ENCODE peak calls at places on chromosomes 16 and 17, in ten cellular contexts. T, U, G, Q, C, A, R, V, F and X are unnamed samples. For H3K27me3, the result is how much of the 10 kb centered on the place peaks cover.

GRCh38 chr17:61551255-61551742 is 39.7 kb downstream of the NACA2 start:
- DNase-seq in V (no peak), C (no peak), T (peak), G (no peak), A (peak), Q (no peak), R (no peak), F (no peak), U (no peak), X (no peak)

GRCh38 chr17:50586421-50587247 is 26.1 kb downstream of the CACNA1G start:
- DNase-seq in Q (no peak), G (no peak), U (no peak), A (no peak), R (no peak), T (no peak), C (no peak), F (no peak), V (no peak), X (no peak)

GRCh38 chr17:55571095-55571494 is 59.8 kb upstream of the SMIM36 start:
- DNase-seq in C (no peak), Q (no peak), V (no peak), T (no peak), F (no peak), U (no peak), R (no peak), A (no peak), G (no peak), X (no peak)

GRCh38 chr17:42118545-42118944 is 2.6 kb downstream of the KAT2A start:
- DNase-seq in G (no peak), Q (peak), A (peak), F (no peak), T (peak), C (no peak), U (no peak), V (no peak), R (peak), X (no peak)

GRCh38 chr17:34275881-34276280 is 5.9 kb downstream of the CCL7 start:
- DNase-seq in Q (no peak), G (no peak), T (no peak), U (no peak), V (no peak), F (no peak), A (no peak), R (no peak), C (no peak), X (peak)

GRCh38 chr17:36812762-36813161 is 124.5 kb upstream of the LHX1 start:
- DNase-seq in G (no peak), F (no peak), T (no peak), R (no peak), C (no peak), A (peak), U (no peak), Q (no peak), V (no peak), X (no peak)

GRCh38 chr17:45128331-45128730 is 4.0 kb downstream of the PLCD3 start:
- DNase-seq in V (peak), U (no peak), A (no peak), C (no peak), Q (no peak), F (no peak), R (no peak), T (no peak), G (no peak), X (no peak)

GRCh38 chr16:1237990-1238389 is 2.5 kb upstream of the TPSAB1 start:
- DNase-seq in R (no peak), V (peak), Q (no peak), T (no peak), A (no peak), F (no peak), U (no peak), G (no peak), C (no peak), X (no peak)

GRCh38 chr16:83870830-83871229 is 28.1 kb upstream of the MLYCD start:
- DNase-seq in A (no peak), F (no peak), T (no peak), V (no peak), R (no peak), C (no peak), G (no peak), Q (no peak), U (no peak), X (no peak)

GRCh38 chr16:83363521-83363920 is 444.3 kb upstream of the HSBP1 start:
- DNase-seq in T (no peak), R (no peak), C (no peak), A (no peak), Q (no peak), U (no peak), V (no peak), F (no peak), G (no peak), X (no peak)

GRCh38 chr17:4554441-4554996 is 665 bp downstream of the MYBBP1A start:
- DNase-seq in R (no peak), V (peak), U (peak), A (no peak), F (peak), Q (no peak), G (no peak), T (no peak), C (no peak), X (no peak)

GRCh38 chr17:59830007-59830630 is 62.6 kb downstream of the TUBD1 start:
- DNase-seq in F (no peak), R (no peak), T (no peak), V (no peak), Q (no peak), U (no peak), A (no peak), G (no peak), C (peak), X (peak)

GRCh38 chr16:82660966-82661365 is 34.2 kb downstream of the CDH13 start:
- DNase-seq in C (no peak), A (no peak), Q (no peak), R (no peak), G (no peak), F (no peak), T (no peak), U (no peak), V (no peak), X (no peak)

GRCh38 chr16:970766-971581 is at the start of gene LMF1:
- DNase-seq in V (peak), T (peak), Q (peak), F (peak), G (peak), C (peak), A (peak), R (peak), U (peak), X (peak)

GRCh38 chr17:56658648-56659047 is 65.1 kb downstream of the NOG start:
- DNase-seq in U (no peak), A (no peak), Q (no peak), C (no peak), V (no peak), T (no peak), G (no peak), F (no peak), R (no peak), X (no peak)

GRCh38 chr17:39702901-39703893 is 3.3 kb downstream of the ERBB2 start:
- DNase-seq in C (no peak), T (no peak), G (no peak), A (no peak), Q (no peak), U (peak), R (no peak), V (no peak), F (no peak), X (no peak)

GRCh38 chr17:70563301-70563820 is 394.0 kb downstream of the KCNJ2 start:
- DNase-seq in F (no peak), C (peak), Q (no peak), V (no peak), R (no peak), U (no peak), T (no peak), G (no peak), A (no peak), X (no peak)

GRCh38 chr16:15667091-15667742 is 17.2 kb downstream of the NDE1 start:
- DNase-seq in C (no peak), Q (no peak), T (no peak), A (no peak), R (no peak), V (no peak), G (no peak), F (no peak), U (no peak), X (no peak)

GRCh38 chr17:5123343-5124124 is 7.7 kb downstream of the USP6 start:
- DNase-seq in C (peak), U (peak), A (no peak), V (peak), Q (no peak), T (no peak), G (no peak), F (peak), R (peak), X (no peak)

GRCh38 chr16:68508641-68509240 is 30.4 kb upstream of the ZFP90 start:
- DNase-seq in T (no peak), R (no peak), G (no peak), V (no peak), U (no peak), A (no peak), Q (no peak), F (no peak), C (no peak), X (no peak)

GRCh38 chr17:56392274-56392673 is 201.2 kb upstream of the NOG start:
- DNase-seq in G (no peak), R (no peak), F (no peak), Q (no peak), A (no peak), C (no peak), U (no peak), T (no peak), V (no peak), X (no peak)

GRCh38 chr17:38559025-38559879 is 46.5 kb downstream of the SRCIN1 start:
- DNase-seq in R (peak), C (peak), G (peak), U (peak), V (peak), A (peak), Q (peak), F (peak), T (peak), X (peak)

GRCh38 chr17:75703591-75703990 is 17.7 kb upstream of the ITGB4 start:
- DNase-seq in Q (no peak), F (no peak), R (no peak), A (no peak), C (no peak), G (no peak), V (no peak), T (no peak), U (no peak), X (no peak)

GRCh38 chr17:18241229-18241871 is 15.9 kb downstream of the LLGL1 start:
- DNase-seq in A (peak), V (no peak), G (no peak), C (no peak), F (no peak), U (no peak), Q (no peak), R (no peak), T (no peak), X (no peak)

GRCh38 chr16:11379420-11379819 is 34.2 kb downstream of the RMI2 start:
- DNase-seq in R (peak), V (peak), G (no peak), A (no peak), C (no peak), U (no peak), F (no peak), Q (peak), T (no peak), X (no peak)

GRCh38 chr16:89395150-89396142 is 94.9 kb downstream of the ANKRD11 start:
- DNase-seq in T (no peak), A (no peak), R (peak), G (peak), Q (no peak), V (peak), C (peak), U (peak), F (peak), X (peak)

GRCh38 chr17:31787857-31788570 is 71.0 kb downstream of the COPRS start:
- DNase-seq in R (no peak), F (peak), V (peak), A (no peak), U (peak), G (no peak), Q (no peak), T (no peak), C (no peak), X (peak)

DNA sequence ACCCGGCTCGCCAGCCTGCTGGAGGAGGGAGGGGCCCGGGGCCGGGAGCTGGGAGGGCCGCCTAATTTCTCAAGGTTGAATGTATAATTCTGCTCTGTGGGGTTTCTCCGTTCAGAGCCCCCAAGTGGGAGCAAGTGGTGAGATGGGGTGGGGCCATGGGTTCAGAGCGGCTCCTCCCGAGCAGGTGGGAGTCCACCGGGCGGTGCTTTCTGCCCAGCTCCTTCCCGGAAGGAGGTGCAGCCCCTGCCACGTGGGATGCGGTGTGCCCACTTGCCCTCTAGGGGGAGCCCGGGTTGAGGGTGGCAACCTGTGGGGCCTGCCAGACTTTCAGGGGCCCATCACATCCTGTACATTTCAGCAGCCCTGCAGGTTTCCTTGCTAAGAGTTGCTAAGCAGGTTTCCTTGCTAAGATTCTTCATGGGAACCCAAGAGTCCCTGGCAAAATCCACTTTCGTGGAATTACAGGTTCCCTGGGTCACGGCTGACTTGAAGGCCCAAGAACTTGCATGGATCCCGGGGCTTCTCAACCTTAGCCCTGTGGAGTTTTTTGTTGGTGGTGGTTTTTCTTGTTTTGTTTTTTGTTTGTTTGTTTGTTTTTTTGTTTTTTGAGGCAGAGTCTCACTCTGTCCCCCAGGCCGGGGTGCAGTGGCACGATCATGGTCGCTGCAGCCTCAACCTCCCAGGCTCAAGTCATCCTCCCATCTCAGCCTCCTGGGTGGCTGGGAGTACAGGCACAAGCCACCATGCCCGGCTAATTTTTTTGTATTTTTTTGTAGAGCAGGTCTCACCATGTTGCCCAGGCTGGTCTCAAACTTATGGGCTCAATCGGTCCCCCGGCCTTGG is 196.6 kb upstream of the GSE1 start:
- DNase-seq in T (peak), R (peak), Q (peak), F (peak), U (peak), C (peak), V (peak), G (peak), A (peak), X (no peak)
- H3K27ac ChIP-seq in T (no peak), R (no peak), Q (no peak), F (no peak), U (no peak), C (no peak), V (peak), G (peak), A (no peak), X (no peak)

GRCh38 chr17:8060274-8060673 is 21.4 kb downstream of the ALOX15B start:
- DNase-seq in R (peak), T (peak), U (peak), V (peak), C (peak), F (no peak), G (no peak), Q (peak), A (peak), X (peak)

GRCh38 chr17:8056976-8057625 is 18.2 kb downstream of the ALOX15B start:
- DNase-seq in F (peak), U (peak), R (peak), G (no peak), C (no peak), T (no peak), A (no peak), Q (no peak), V (peak), X (no peak)

GRCh38 chr17:8056232-8056975 is 17.5 kb downstream of the ALOX15B start:
- DNase-seq in R (peak), F (peak), Q (no peak), A (no peak), G (no peak), C (peak), T (no peak), U (peak), V (peak), X (peak)

GRCh38 chr17:8057691-8058114 is 18.8 kb downstream of the ALOX15B start:
- DNase-seq in T (peak), V (peak), A (peak), F (peak), Q (no peak), C (peak), U (peak), R (peak), G (no peak), X (peak)

GRCh38 chr17:8059131-8059530 is 20.3 kb downstream of the ALOX15B start:
- DNase-seq in F (no peak), G (no peak), Q (no peak), A (no peak), C (no peak), T (no peak), U (peak), R (no peak), V (peak), X (no peak)
- H3K27me3 ChIP-seq in F (half or more), G (under half), Q (under half), A (half or more), C (under half), T (under half), U (under half), R (half or more), V (half or more), X (under half)

GRCh38 chr16:79697562-79698112 is 97.1 kb upstream of the MAF start:
- DNase-seq in C (no peak), G (no peak), V (no peak), F (no peak), Q (no peak), A (no peak), R (no peak), T (no peak), U (no peak), X (no peak)
- H3K27ac ChIP-seq in C (no peak), G (no peak), V (no peak), F (no peak), Q (no peak), A (no peak), R (no peak), T (no peak), U (no peak), X (peak)

GRCh38 chr17:82369211-82369610 is 2.4 kb upstream of the UTS2R start:
- DNase-seq in A (no peak), V (no peak), U (no peak), T (no peak), F (no peak), R (no peak), Q (no peak), G (no peak), C (no peak), X (no peak)
- H3K27me3 ChIP-seq in A (under half), V (half or more), U (under half), T (under half), F (half or more), R (half or more), Q (under half), G (under half), C (under half), X (under half)

GRCh38 chr17:27575100-27575911 is 55.7 kb upstream of the LGALS9 start:
- DNase-seq in U (no peak), C (no peak), R (no peak), T (no peak), Q (no peak), G (no peak), A (no peak), V (no peak), F (no peak), X (no peak)

GRCh38 chr17:27575912-27576252 is 55.1 kb upstream of the LGALS9 start:
- DNase-seq in U (no peak), A (no peak), Q (no peak), T (no peak), C (no peak), V (no peak), G (no peak), R (no peak), F (no peak), X (no peak)

GRCh38 chr17:27577124-27577761 is 53.7 kb upstream of the LGALS9 start:
- DNase-seq in A (no peak), G (no peak), R (no peak), Q (no peak), U (no peak), F (no peak), T (no peak), C (no peak), V (no peak), X (peak)

GRCh38 chr17:27577884-27578717 is 52.9 kb upstream of the LGALS9 start:
- DNase-seq in V (no peak), C (no peak), A (no peak), F (no peak), G (no peak), Q (no peak), U (no peak), R (no peak), T (no peak), X (no peak)

DNA sequence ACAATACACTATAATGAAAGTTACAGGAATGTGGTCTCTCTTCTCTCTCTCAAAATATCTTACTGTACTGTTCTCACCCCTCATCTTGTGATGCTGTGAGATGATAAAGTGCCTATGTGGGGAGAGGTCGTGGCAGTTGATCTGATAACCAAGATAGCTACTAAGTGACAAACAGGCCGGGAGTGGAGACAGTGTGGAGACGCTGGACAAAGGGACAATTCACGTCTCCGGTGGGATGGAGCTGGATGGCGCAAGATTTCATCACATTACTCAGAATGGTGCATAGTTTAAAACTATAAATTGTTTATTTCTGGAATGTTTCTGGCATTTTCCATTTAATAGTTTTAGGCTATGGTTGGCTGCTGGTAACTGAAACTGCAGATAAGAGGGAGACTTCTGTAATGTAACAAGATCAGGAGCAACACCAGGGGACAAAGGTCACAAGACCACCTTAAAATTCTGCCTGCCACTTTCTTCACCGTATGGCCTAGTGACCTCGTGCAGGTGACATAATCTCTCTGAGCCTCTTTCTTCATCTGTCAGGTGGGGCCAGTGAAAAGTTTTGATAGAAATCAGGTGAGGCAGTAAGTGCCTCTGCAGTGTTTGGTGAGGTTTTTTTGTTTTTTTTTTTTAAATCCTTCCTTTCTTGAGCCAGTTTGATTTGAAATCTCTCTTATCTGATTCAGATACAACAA is 54.4 kb upstream of the LGALS9 start:
- DNase-seq in G (no peak), R (no peak), U (no peak), C (no peak), T (no peak), V (no peak), A (no peak), Q (no peak), F (no peak), X (no peak)
- H3K27ac ChIP-seq in G (no peak), R (peak), U (peak), C (no peak), T (peak), V (no peak), A (no peak), Q (no peak), F (no peak), X (peak)

GRCh38 chr17:63423963-63424362 is 22.1 kb downstream of the CYB561 start:
- DNase-seq in Q (no peak), A (no peak), C (no peak), U (no peak), R (no peak), V (no peak), T (no peak), F (no peak), G (no peak), X (no peak)

GRCh38 chr17:63425478-63425877 is 20.6 kb downstream of the CYB561 start:
- DNase-seq in T (peak), V (peak), Q (peak), F (peak), R (peak), A (peak), U (peak), C (peak), G (peak), X (peak)

GRCh38 chr17:63426917-63427308 is 19.2 kb downstream of the CYB561 start:
- DNase-seq in Q (no peak), V (no peak), T (no peak), G (no peak), F (no peak), A (no peak), C (no peak), U (no peak), R (no peak), X (no peak)

GRCh38 chr17:63423251-63423950 is 22.7 kb downstream of the CYB561 start:
- DNase-seq in V (no peak), R (no peak), T (no peak), G (no peak), U (no peak), C (no peak), A (no peak), F (no peak), Q (no peak), X (no peak)

GRCh38 chr17:63426041-63426916 is 19.8 kb downstream of the CYB561 start:
- DNase-seq in F (no peak), V (peak), G (no peak), Q (no peak), C (no peak), R (no peak), A (no peak), T (no peak), U (peak), X (no peak)
- H3K27me3 ChIP-seq in F (under half), V (under half), G (under half), Q (under half), C (under half), R (under half), A (under half), T (under half), U (under half), X (under half)

GRCh38 chr16:87093804-87094203 is 223.4 kb downstream of the C16orf95 start:
- DNase-seq in V (no peak), C (no peak), G (no peak), F (no peak), T (no peak), R (no peak), U (no peak), A (no peak), Q (no peak), X (no peak)
- H3K27ac ChIP-seq in V (no peak), C (no peak), G (no peak), F (no peak), T (no peak), R (no peak), U (no peak), A (no peak), Q (no peak), X (no peak)